ENCODE peak calls at places on chromosome 19, in six cellular contexts. T is neuronal stem cell, F is IMR-90, H is H9, E is trophoblast cell, A is mesenchymal stem cell. K is an unnamed sample.

GRCh38 chr19:33066543-33066942 is 1.9 kb upstream of the RHPN2 start:
- DNase-seq in E (peak; percentile 79), A (no peak), F (no peak), H (no peak), T (no peak), K (no peak)

GRCh38 chr19:46849610-46850009 is 1.0 kb downstream of the AP2S1 start:
- DNase-seq in F (no peak), A (peak; percentile 76), E (no peak), H (no peak), T (no peak), K (no peak)

GRCh38 chr19:31664997-31665396 is 315.8 kb upstream of the TSHZ3 start:
- DNase-seq in T (no peak), A (no peak), E (no peak), H (no peak), F (no peak), K (no peak)

GRCh38 chr19:15299568-15300409 is 32.5 kb downstream of the BRD4 start:
- DNase-seq in T (no peak), E (peak; percentile 95), A (peak; percentile 93), H (no peak), F (peak; percentile 89), K (no peak)

GRCh38 chr19:39824143-39825092 is 9.5 kb downstream of the DYRK1B start:
- DNase-seq in E (peak; percentile 26), A (peak; percentile 93), H (peak; percentile 97), F (peak; percentile 91), T (peak; percentile 87), K (peak; percentile 86)

GRCh38 chr19:56720281-56720680 is 48.7 kb upstream of the ZNF835 start:
- DNase-seq in F (no peak), T (peak; percentile 36), E (no peak), A (no peak), H (no peak), K (no peak)

GRCh38 chr19:37309834-37310575 is 60.9 kb upstream of the ZNF527 start:
- DNase-seq in T (no peak), A (no peak), F (no peak), H (no peak), E (peak; percentile 35), K (no peak)

GRCh38 chr19:34556500-34556899 is 74.9 kb downstream of the WTIP start:
- DNase-seq in F (no peak), H (peak; percentile 67), A (no peak), E (peak; percentile 33), T (no peak), K (no peak)

GRCh38 chr19:42297034-42297433 is 4.9 kb upstream of the PRR19 start:
- DNase-seq in H (no peak), F (no peak), A (no peak), E (no peak), T (no peak), K (no peak)

GRCh38 chr19:15101479-15102082 is 5.6 kb upstream of the SYDE1 start:
- DNase-seq in F (peak; percentile 56), E (peak; percentile 78), T (no peak), H (peak; percentile 80), A (peak; percentile 63), K (peak; percentile 87)

GRCh38 chr19:47113446-47114348 is at the start of gene ZC3H4:
- DNase-seq in E (peak; percentile 98), A (peak; percentile 94), H (peak; percentile 94), F (peak; percentile 93), T (peak; percentile 91), K (peak; percentile 77)

GRCh38 chr19:38304866-38305429 is 897 bp downstream of the C19orf33 start:
- DNase-seq in A (no peak), H (peak; percentile 99), F (no peak), T (peak; percentile 82), E (peak; percentile 92), K (peak; percentile 85)

GRCh38 chr19:48551437-48552302 is at the start of gene SULT2B1:
- DNase-seq in T (no peak), F (no peak), E (no peak), A (no peak), H (no peak), K (no peak)

GRCh38 chr19:50835785-50836542 is 2.6 kb upstream of the KLK15 start:
- DNase-seq in E (peak; percentile 43), T (peak; percentile 71), H (peak; percentile 81), A (peak; percentile 67), F (peak; percentile 45), K (no peak)

GRCh38 chr19:40740747-40741146 is 9.5 kb downstream of the ACTMAP start:
- DNase-seq in H (no peak), E (no peak), T (no peak), A (no peak), F (no peak), K (no peak)

GRCh38 chr19:9862897-9863296 is 27.8 kb downstream of the PIN1 start:
- DNase-seq in A (no peak), H (no peak), F (no peak), T (no peak), E (no peak), K (no peak)

DNA sequence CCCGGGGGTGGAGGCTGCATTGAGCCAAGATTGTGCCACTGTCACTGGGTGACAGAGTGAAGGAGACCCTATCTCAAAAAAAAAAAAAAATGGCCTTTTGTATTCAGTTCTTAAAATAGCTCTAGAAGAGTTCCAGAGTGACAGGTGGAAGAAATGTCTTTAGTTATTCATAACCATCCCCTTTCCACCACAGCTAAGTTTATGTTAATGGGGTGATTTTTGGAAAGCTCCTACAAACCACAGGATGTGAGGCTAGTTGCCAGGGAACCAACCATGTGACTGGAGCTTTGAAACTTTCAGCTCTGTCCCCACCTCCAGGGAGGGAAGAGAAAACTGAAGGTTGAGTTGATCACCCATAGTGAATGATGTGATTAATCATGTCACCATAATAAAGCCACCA is 6.9 kb downstream of the ZNF490 start:
- DNase-seq in F (peak; percentile 67), E (no peak), A (no peak), H (no peak), T (no peak), K (no peak)
- H4K91ac ChIP-seq in F (no peak overlapping the region), E (no peak overlapping the region), A (no peak overlapping the region), H (no peak overlapping the region), T (no peak overlapping the region), K (no peak overlapping the region)

GRCh38 chr19:789473-790052 is 7.7 kb upstream of the PTBP1 start:
- DNase-seq in E (no peak), H (peak; percentile 68), F (no peak), A (peak; percentile 87), T (no peak), K (no peak)

GRCh38 chr19:792361-792885 is 4.8 kb upstream of the PTBP1 start:
- DNase-seq in T (no peak), H (peak; percentile 41), E (no peak), F (no peak), A (no peak), K (no peak)

GRCh38 chr19:788821-789472 is 8.3 kb upstream of the PTBP1 start:
- DNase-seq in F (no peak), A (peak; percentile 75), H (peak; percentile 72), E (no peak), T (no peak), K (peak; percentile 74)

GRCh38 chr19:791605-792360 is 5.5 kb upstream of the PTBP1 start:
- DNase-seq in F (no peak), A (no peak), T (no peak), H (peak; percentile 31), E (no peak), K (no peak)

GRCh38 chr19:790971-791604 is 6.2 kb upstream of the PTBP1 start:
- DNase-seq in E (no peak), H (no peak), A (no peak), T (no peak), F (no peak), K (no peak)
- H3K4ac ChIP-seq in E (no peak overlapping the region), H (no peak overlapping the region), A (no peak overlapping the region), T (no peak overlapping the region), F (no peak overlapping the region), K (no peak overlapping the region)

GRCh38 chr19:4717191-4717965 is 6.3 kb downstream of the DPP9 start:
- DNase-seq in H (no peak), A (no peak), T (no peak), F (peak; percentile 70), E (peak; percentile 100), K (no peak)

GRCh38 chr19:4713384-4713951 is 10.2 kb downstream of the DPP9 start:
- DNase-seq in H (no peak), A (peak; percentile 91), E (peak; percentile 98), T (no peak), F (peak; percentile 97), K (no peak)

GRCh38 chr19:4714016-4714415 is 9.6 kb downstream of the DPP9 start:
- DNase-seq in A (no peak), E (no peak), T (no peak), F (no peak), H (no peak), K (no peak)

GRCh38 chr19:4717966-4718701 is 5.5 kb downstream of the DPP9 start:
- DNase-seq in F (no peak), H (no peak), E (no peak), T (no peak), A (no peak), K (no peak)

DNA sequence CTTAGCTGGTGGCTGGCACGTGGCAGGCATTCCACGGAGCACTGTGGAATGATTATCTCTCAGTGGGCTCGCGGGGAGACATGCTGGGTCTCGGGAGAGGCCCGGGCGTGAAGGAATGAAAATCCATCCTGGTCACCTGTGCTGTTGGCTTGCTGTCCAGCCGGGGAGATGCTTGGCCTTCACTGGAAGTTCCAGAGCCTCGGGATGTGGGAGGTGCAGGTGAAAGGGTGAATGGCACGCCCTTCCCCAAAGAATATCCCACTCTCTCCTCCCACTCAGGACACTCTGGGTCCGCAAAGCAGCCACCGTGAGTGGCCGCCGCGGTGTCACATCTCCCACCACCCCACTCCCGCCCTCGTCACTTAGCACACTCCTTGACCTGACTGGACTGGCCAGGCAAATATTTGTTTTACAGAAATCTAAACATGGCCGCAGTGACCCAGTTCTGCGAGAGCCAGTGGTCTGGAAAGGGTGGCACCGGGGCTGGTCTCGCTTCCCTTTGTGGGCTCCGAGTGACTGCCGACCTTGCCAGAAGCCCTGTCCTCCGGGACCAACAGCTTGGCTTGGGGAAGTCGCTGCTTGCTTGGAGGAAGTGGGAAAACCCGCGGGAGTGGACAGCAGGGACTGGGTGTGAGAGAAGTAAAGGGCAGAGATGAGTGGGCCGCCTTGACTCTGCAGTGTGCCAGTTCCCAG is 8.0 kb downstream of the DPP9 start:
- DNase-seq in F (no peak), H (no peak), T (no peak), A (no peak), E (peak; percentile 59), K (no peak)
- H4K91ac ChIP-seq in F (no peak overlapping the region), H (no peak overlapping the region), T (no peak overlapping the region), A (no peak overlapping the region), E (no peak overlapping the region), K (no peak overlapping the region)

GRCh38 chr19:35633727-35634440 is 5.0 kb downstream of the RBM42 start:
- DNase-seq in A (no peak), H (no peak), T (no peak), E (no peak), F (no peak), K (no peak)

GRCh38 chr19:35628264-35628564 is 622 bp upstream of the RBM42 start:
- DNase-seq in T (no peak), H (no peak), A (no peak), F (no peak), E (no peak), K (no peak)

GRCh38 chr19:35623327-35624010 is 5.4 kb upstream of the RBM42 start:
- DNase-seq in T (no peak), F (no peak), H (no peak), E (no peak), A (no peak), K (no peak)

GRCh38 chr19:35628565-35629331 is at the start of gene RBM42:
- DNase-seq in T (peak; percentile 99), A (peak; percentile 99), E (peak; percentile 100), H (peak; percentile 99), F (peak; percentile 99), K (peak; percentile 100)

DNA sequence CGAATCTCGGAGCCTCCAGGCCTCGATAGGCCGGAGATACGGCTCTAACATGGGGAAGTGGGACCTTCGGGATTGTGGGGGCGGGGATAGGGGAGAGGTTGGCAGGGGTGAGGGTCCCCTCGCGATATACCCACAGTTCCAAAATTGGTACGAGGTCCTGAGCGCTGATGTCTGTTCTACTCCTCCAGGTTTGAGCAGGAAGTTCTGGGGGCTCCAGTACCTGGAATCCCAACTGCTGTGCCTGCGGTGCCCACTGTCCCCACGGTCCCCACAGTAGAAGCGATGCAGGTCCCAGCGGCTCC is 447 bp downstream of the RBM42 start:
- DNase-seq in E (no peak), T (no peak), F (no peak), A (no peak), H (no peak), K (no peak)
- H3K4ac ChIP-seq in E (peak overlapping the region; percentile 81), T (peak overlapping the region; percentile 8), F (peak overlapping the region; percentile 51), A (peak overlapping the region; percentile 29), H (no peak overlapping the region), K (no peak overlapping the region)